ENCODE peak calls at places on chromosomes 13 and 19, in seven cellular contexts. P, A, M, N, G, F and X are unnamed samples.
A peak's percentile ranks its signal among the peaks of the same experiment; 100 is the strongest.

GRCh38 chr19:35582760-35583159 is 3.2 kb upstream of the PMIS2 start:
- DNase-seq in P (no peak), A (no peak), M (no peak), N (no peak), G (no peak), F (no peak), X (no peak)

GRCh38 chr19:389246-389934 is 19.6 kb downstream of the C2CD4C start:
- DNase-seq in P (no peak), A (no peak), M (no peak), N (no peak), G (no peak), F (no peak), X (no peak)

GRCh38 chr13:29508130-29508873 is 87.2 kb downstream of the SLC7A1 start:
- DNase-seq in P (peak; percentile 79), A (peak; percentile 88), M (peak; percentile 88), N (peak; percentile 82), G (peak; percentile 72), F (peak; percentile 52), X (peak; percentile 45)

GRCh38 chr19:17125052-17125727 is 49.6 kb downstream of the MYO9B start:
- DNase-seq in P (peak; percentile 34), A (no peak), M (no peak), N (no peak), G (no peak), F (no peak), X (no peak)

GRCh38 chr19:17779281-17779930 is 15.5 kb upstream of the B3GNT3 start:
- DNase-seq in P (peak; percentile 15), A (no peak), M (peak; percentile 33), N (no peak), G (peak; percentile 49), F (peak; percentile 79), X (no peak)

GRCh38 chr13:76637651-76638111 is 248.5 kb downstream of the KCTD12 start:
- DNase-seq in P (peak; percentile 1), A (no peak), M (no peak), N (no peak), G (no peak), F (no peak), X (no peak)

GRCh38 chr19:17107546-17108452 is 32.2 kb downstream of the MYO9B start:
- DNase-seq in P (peak; percentile 98), A (peak; percentile 69), M (peak; percentile 77), N (peak; percentile 65), G (peak; percentile 97), F (peak; percentile 99), X (peak; percentile 96)

GRCh38 chr13:109840201-109840892 is 54.0 kb upstream of the IRS2 start:
- DNase-seq in P (peak; percentile 56), A (no peak), M (no peak), N (no peak), G (no peak), F (peak; percentile 94), X (no peak)

GRCh38 chr13:72255908-72256307 is 388.9 kb upstream of the DACH1 start:
- DNase-seq in P (no peak), A (peak; percentile 36), M (peak; percentile 42), N (no peak), G (peak; percentile 35), F (no peak), X (no peak)

GRCh38 chr13:94305934-94306333 is 173.5 kb downstream of the DCT start:
- DNase-seq in P (peak; percentile 18), A (no peak), M (no peak), N (no peak), G (no peak), F (no peak), X (no peak)

GRCh38 chr13:37295046-37295445 is 189.6 kb upstream of the CSNK1A1L start:
- DNase-seq in P (no peak), A (no peak), M (no peak), N (peak; percentile 60), G (no peak), F (no peak), X (no peak)

GRCh38 chr13:86563308-86563707 is 764.1 kb upstream of the SLITRK6 start:
- DNase-seq in P (peak; percentile 75), A (no peak), M (no peak), N (no peak), G (no peak), F (no peak), X (no peak)

GRCh38 chr13:20772401-20773131 is 1.2 kb downstream of the EEF1AKMT1 start:
- DNase-seq in P (peak; percentile 1), A (no peak), M (no peak), N (no peak), G (no peak), F (no peak), X (no peak)

GRCh38 chr19:38875656-38876345 is 2.3 kb downstream of the RINL start:
- DNase-seq in P (no peak), A (no peak), M (no peak), N (no peak), G (no peak), F (no peak), X (no peak)

GRCh38 chr19:35742121-35742724 is at the start of gene IGFLR1:
- DNase-seq in P (no peak), A (no peak), M (peak; percentile 67), N (no peak), G (peak; percentile 64), F (no peak), X (no peak)

GRCh38 chr13:35830850-35831450 is 300.2 kb downstream of the DCLK1 start:
- DNase-seq in P (no peak), A (no peak), M (no peak), N (no peak), G (no peak), F (no peak), X (no peak)

GRCh38 chr19:27774827-27775226 is 1438.1 kb downstream of the UQCRFS1 start:
- DNase-seq in P (no peak), A (no peak), M (no peak), N (no peak), G (no peak), F (no peak), X (no peak)

GRCh38 chr19:6590458-6591319 is at the start of gene CD70:
- DNase-seq in P (no peak), A (peak; percentile 40), M (peak; percentile 29), N (no peak), G (no peak), F (no peak), X (no peak)

GRCh38 chr13:29362849-29363604 is 232.5 kb downstream of the SLC7A1 start:
- DNase-seq in P (peak; percentile 44), A (no peak), M (peak; percentile 13), N (no peak), G (peak; percentile 29), F (no peak), X (no peak)

GRCh38 chr13:94408300-94409036 is 71.0 kb downstream of the DCT start:
- DNase-seq in P (no peak), A (no peak), M (no peak), N (no peak), G (no peak), F (no peak), X (no peak)

GRCh38 chr19:40191836-40192646 is 815 bp downstream of the MAP3K10 start:
- DNase-seq in P (peak; percentile 19), A (peak; percentile 49), M (peak; percentile 37), N (no peak), G (peak; percentile 22), F (no peak), X (no peak)

GRCh38 chr19:18857223-18857622 is 25.5 kb downstream of the UPF1 start:
- DNase-seq in P (no peak), A (no peak), M (no peak), N (no peak), G (no peak), F (no peak), X (no peak)

GRCh38 chr13:104592127-104592526 is 1525.9 kb upstream of the SLC10A2 start:
- DNase-seq in P (peak; percentile 76), A (no peak), M (no peak), N (no peak), G (no peak), F (no peak), X (no peak)

GRCh38 chr19:1408300-1409203 is 1.2 kb downstream of the DAZAP1 start:
- DNase-seq in P (peak; percentile 50), A (peak; percentile 72), M (peak; percentile 55), N (peak; percentile 59), G (peak; percentile 60), F (no peak), X (no peak)
- H3K4me1 ChIP-seq in P (peaks cover 24% of the 10 kb centered on the region), A (peaks cover 38% of the 10 kb centered on the region), M (peaks cover 44% of the 10 kb centered on the region), N (peaks cover 66% of the 10 kb centered on the region), G (peaks cover 28% of the 10 kb centered on the region), F (peaks cover 29% of the 10 kb centered on the region), X (peaks cover 28% of the 10 kb centered on the region)

DNA sequence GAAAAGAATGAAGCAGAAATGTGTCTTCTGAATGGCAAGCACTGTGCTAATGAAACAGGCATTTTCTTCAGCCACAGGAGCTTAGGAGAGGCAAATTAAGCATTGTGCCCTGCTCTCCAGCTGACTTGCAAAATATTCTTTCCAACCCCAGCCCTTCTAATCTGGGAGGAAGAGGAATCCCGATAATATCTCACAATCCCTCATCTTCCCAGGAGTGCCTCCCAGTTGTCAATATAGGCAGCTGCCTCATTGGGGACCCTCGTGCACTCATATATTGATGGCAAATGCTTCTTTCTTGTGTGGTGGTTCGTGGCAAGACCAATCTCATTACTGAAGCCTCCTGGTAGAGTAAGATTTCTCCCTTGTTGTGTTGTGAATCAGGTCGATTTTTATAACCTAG is 299.0 kb downstream of the COG6 start:
- DNase-seq in P (no peak), A (no peak), M (no peak), N (no peak), G (no peak), F (no peak), X (no peak)
- H3K4me1 ChIP-seq in P (no peaks in the 10 kb centered on the region), A (no peaks in the 10 kb centered on the region), M (no peaks in the 10 kb centered on the region), N (peaks cover 21% of the 10 kb centered on the region), G (no peaks in the 10 kb centered on the region), F (no peaks in the 10 kb centered on the region), X (peaks cover 9% of the 10 kb centered on the region)

DNA sequence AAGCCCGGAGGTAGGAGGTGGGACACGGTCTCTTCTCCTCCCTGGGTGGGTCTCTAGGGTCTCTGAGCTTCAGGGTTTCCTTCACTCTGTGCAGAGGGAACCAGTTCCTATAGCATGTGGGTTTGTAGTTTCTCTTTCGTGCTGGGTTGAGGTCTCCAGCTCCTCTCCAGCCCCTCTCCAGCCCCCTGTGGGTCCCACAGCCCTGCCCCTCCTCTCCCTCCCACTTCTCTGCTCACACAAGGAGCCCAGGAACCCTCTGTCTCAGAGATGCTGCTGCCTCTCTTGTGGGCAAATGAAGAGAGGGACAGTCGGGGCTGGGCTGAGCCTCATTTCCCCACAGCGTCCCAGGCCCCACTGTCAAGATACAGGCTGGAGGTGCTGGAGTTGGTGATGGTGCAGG is 1.4 kb downstream of the SIGLEC7 start:
- DNase-seq in P (no peak), A (no peak), M (no peak), N (no peak), G (no peak), F (no peak), X (no peak)
- H3K4me1 ChIP-seq in P (no peaks in the 10 kb centered on the region), A (no peaks in the 10 kb centered on the region), M (no peaks in the 10 kb centered on the region), N (no peaks in the 10 kb centered on the region), G (no peaks in the 10 kb centered on the region), F (no peaks in the 10 kb centered on the region), X (no peaks in the 10 kb centered on the region)

DNA sequence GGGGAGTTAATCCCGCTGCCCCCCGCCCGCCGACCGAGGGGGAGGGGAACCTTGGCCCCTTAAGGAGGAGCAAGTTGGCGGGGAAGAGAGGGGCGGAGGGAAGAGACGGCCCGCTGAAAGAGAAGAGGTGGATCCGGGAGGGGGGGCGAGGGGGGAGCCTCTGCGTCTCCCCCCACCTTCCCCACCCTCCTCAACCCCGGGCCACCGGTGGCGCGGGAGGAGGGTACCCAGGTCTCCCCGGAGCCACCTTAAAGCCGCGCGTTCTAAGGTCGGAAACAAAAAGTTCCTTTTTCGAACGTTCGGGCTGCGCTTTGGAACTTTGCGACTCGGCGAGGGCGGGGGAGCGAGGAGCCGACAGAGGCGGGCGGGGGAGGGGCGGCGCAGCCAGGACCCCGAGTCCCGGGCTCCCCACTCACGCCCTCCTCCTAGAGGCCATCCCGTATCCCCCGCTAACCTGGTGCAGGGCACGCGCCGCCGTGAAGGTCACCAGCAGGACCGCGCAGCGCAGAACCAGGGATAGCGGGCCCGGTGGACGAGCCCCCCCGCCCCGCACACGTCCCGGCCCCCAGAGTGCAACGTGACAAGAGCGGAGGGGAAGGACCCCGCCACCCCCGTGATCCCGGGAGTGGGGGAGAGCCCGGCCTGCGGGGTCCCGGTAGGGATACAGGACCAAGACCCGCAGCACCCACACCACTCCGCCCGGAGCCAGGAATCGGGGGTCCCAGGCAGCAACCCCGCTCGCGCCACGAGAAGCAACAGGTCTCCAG is 662 bp downstream of the ERF start:
- DNase-seq in P (peak; percentile 32), A (peak; percentile 85), M (peak; percentile 84), N (peak; percentile 79), G (peak; percentile 67), F (no peak), X (no peak)
- H3K4me1 ChIP-seq in P (peaks cover 19% of the 10 kb centered on the region), A (peaks cover 13% of the 10 kb centered on the region), M (peaks cover 44% of the 10 kb centered on the region), N (peaks cover 76% of the 10 kb centered on the region), G (peaks cover 44% of the 10 kb centered on the region), F (peaks cover 13% of the 10 kb centered on the region), X (peaks cover 46% of the 10 kb centered on the region)